ENCODE peak calls at places on chromosomes 11 and 22, in nine cellular contexts. One of them, this sample, is unnamed. For H3K4me1 and H3K27me3, the result is how much of the 10 kb centered on the place peaks cover.

GRCh38 chr11:87398913-87399312 is 361.2 kb downstream of the TMEM135 start:
- DNase-seq in heart right ventricle: peak
- DNase-seq in esophagus squamous epithelium: no peak
- DNase-seq in thoracic aorta: no peak
- DNase-seq in ascending aorta: no peak
- DNase-seq in A673: no peak
- DNase-seq in colonic mucosa: peak
- DNase-seq in right lobe of liver: no peak
- DNase-seq in breast epithelium: peak
- DNase-seq in this sample: no peak

GRCh38 chr11:76161261-76161961 is 44.9 kb downstream of the WNT11 start:
- DNase-seq in heart right ventricle: peak
- DNase-seq in esophagus squamous epithelium: no peak
- DNase-seq in thoracic aorta: no peak
- DNase-seq in ascending aorta: no peak
- DNase-seq in A673: no peak
- DNase-seq in colonic mucosa: no peak
- DNase-seq in right lobe of liver: no peak
- DNase-seq in breast epithelium: no peak
- DNase-seq in this sample: peak

GRCh38 chr22:27726344-27726725 is 75.2 kb downstream of the MN1 start:
- DNase-seq in heart right ventricle: peak
- DNase-seq in esophagus squamous epithelium: no peak
- DNase-seq in thoracic aorta: no peak
- DNase-seq in ascending aorta: no peak
- DNase-seq in A673: no peak
- DNase-seq in colonic mucosa: no peak
- DNase-seq in right lobe of liver: no peak
- DNase-seq in breast epithelium: no peak
- DNase-seq in this sample: no peak

GRCh38 chr22:35777335-35777975 is 59.8 kb downstream of the APOL5 start:
- DNase-seq in heart right ventricle: no peak
- DNase-seq in esophagus squamous epithelium: no peak
- DNase-seq in thoracic aorta: no peak
- DNase-seq in ascending aorta: no peak
- DNase-seq in A673: no peak
- DNase-seq in colonic mucosa: no peak
- DNase-seq in right lobe of liver: no peak
- DNase-seq in breast epithelium: no peak
- DNase-seq in this sample: no peak

GRCh38 chr22:42742940-42743339 is 22.3 kb upstream of the A4GALT start:
- DNase-seq in heart right ventricle: peak
- DNase-seq in esophagus squamous epithelium: no peak
- DNase-seq in thoracic aorta: no peak
- DNase-seq in ascending aorta: no peak
- DNase-seq in A673: no peak
- DNase-seq in colonic mucosa: no peak
- DNase-seq in right lobe of liver: no peak
- DNase-seq in breast epithelium: no peak
- DNase-seq in this sample: no peak

GRCh38 chr22:46054091-46054877 is 77.3 kb upstream of the WNT7B start:
- DNase-seq in heart right ventricle: peak
- DNase-seq in esophagus squamous epithelium: no peak
- DNase-seq in thoracic aorta: no peak
- DNase-seq in ascending aorta: peak
- DNase-seq in A673: peak
- DNase-seq in colonic mucosa: peak
- DNase-seq in right lobe of liver: peak
- DNase-seq in breast epithelium: peak
- DNase-seq in this sample: peak

GRCh38 chr11:123301696-123302400 is 106.8 kb upstream of the CLMP start:
- DNase-seq in heart right ventricle: peak
- DNase-seq in esophagus squamous epithelium: no peak
- DNase-seq in thoracic aorta: no peak
- DNase-seq in ascending aorta: no peak
- DNase-seq in A673: peak
- DNase-seq in colonic mucosa: peak
- DNase-seq in right lobe of liver: peak
- DNase-seq in breast epithelium: no peak
- DNase-seq in this sample: peak

GRCh38 chr11:281486-282161 is 3.4 kb downstream of the NLRP6 start:
- DNase-seq in heart right ventricle: peak
- DNase-seq in esophagus squamous epithelium: no peak
- DNase-seq in thoracic aorta: no peak
- DNase-seq in ascending aorta: no peak
- DNase-seq in A673: no peak
- DNase-seq in colonic mucosa: no peak
- DNase-seq in right lobe of liver: peak
- DNase-seq in breast epithelium: no peak
- DNase-seq in this sample: no peak

GRCh38 chr11:59172345-59173079 is 580 bp downstream of the DTX4 start:
- DNase-seq in heart right ventricle: no peak
- DNase-seq in esophagus squamous epithelium: no peak
- DNase-seq in thoracic aorta: no peak
- DNase-seq in ascending aorta: no peak
- DNase-seq in A673: no peak
- DNase-seq in colonic mucosa: peak
- DNase-seq in right lobe of liver: peak
- DNase-seq in breast epithelium: no peak
- DNase-seq in this sample: no peak

GRCh38 chr22:24144056-24144455 is 37.2 kb upstream of the SUSD2 start:
- DNase-seq in heart right ventricle: no peak
- DNase-seq in esophagus squamous epithelium: no peak
- DNase-seq in thoracic aorta: no peak
- DNase-seq in ascending aorta: no peak
- DNase-seq in A673: no peak
- DNase-seq in colonic mucosa: no peak
- DNase-seq in right lobe of liver: no peak
- DNase-seq in breast epithelium: no peak
- DNase-seq in this sample: no peak

GRCh38 chr22:46370584-46371373 is 35.3 kb downstream of the TRMU start:
- DNase-seq in heart right ventricle: no peak
- DNase-seq in esophagus squamous epithelium: no peak
- DNase-seq in thoracic aorta: no peak
- DNase-seq in ascending aorta: no peak
- DNase-seq in A673: no peak
- DNase-seq in colonic mucosa: peak
- DNase-seq in right lobe of liver: peak
- DNase-seq in breast epithelium: no peak
- DNase-seq in this sample: peak

GRCh38 chr11:68584097-68584496 is 100.2 kb upstream of the GAL start:
- DNase-seq in heart right ventricle: peak
- DNase-seq in esophagus squamous epithelium: no peak
- DNase-seq in thoracic aorta: no peak
- DNase-seq in ascending aorta: no peak
- DNase-seq in A673: peak
- DNase-seq in colonic mucosa: peak
- DNase-seq in right lobe of liver: peak
- DNase-seq in breast epithelium: no peak
- DNase-seq in this sample: no peak

GRCh38 chr11:101721270-101721669 is 137.5 kb upstream of the TRPC6 start:
- DNase-seq in heart right ventricle: no peak
- DNase-seq in esophagus squamous epithelium: no peak
- DNase-seq in thoracic aorta: no peak
- DNase-seq in ascending aorta: no peak
- DNase-seq in A673: no peak
- DNase-seq in colonic mucosa: no peak
- DNase-seq in right lobe of liver: no peak
- DNase-seq in breast epithelium: no peak
- DNase-seq in this sample: peak

GRCh38 chr22:21445437-21446127 is 21.6 kb upstream of the TMEM191C start:
- DNase-seq in heart right ventricle: peak
- DNase-seq in esophagus squamous epithelium: no peak
- DNase-seq in thoracic aorta: no peak
- DNase-seq in ascending aorta: no peak
- DNase-seq in A673: no peak
- DNase-seq in colonic mucosa: no peak
- DNase-seq in right lobe of liver: peak
- DNase-seq in breast epithelium: no peak
- DNase-seq in this sample: no peak

GRCh38 chr22:49960967-49961600 is 512 bp downstream of the PIM3 start:
- DNase-seq in heart right ventricle: peak
- DNase-seq in esophagus squamous epithelium: no peak
- DNase-seq in thoracic aorta: no peak
- DNase-seq in ascending aorta: peak
- DNase-seq in A673: no peak
- DNase-seq in colonic mucosa: peak
- DNase-seq in right lobe of liver: peak
- DNase-seq in breast epithelium: peak
- DNase-seq in this sample: peak

GRCh38 chr22:49959782-49960158 is 802 bp upstream of the PIM3 start:
- DNase-seq in heart right ventricle: no peak
- DNase-seq in esophagus squamous epithelium: no peak
- DNase-seq in thoracic aorta: no peak
- DNase-seq in ascending aorta: no peak
- DNase-seq in A673: no peak
- DNase-seq in colonic mucosa: peak
- DNase-seq in right lobe of liver: peak
- DNase-seq in breast epithelium: no peak
- DNase-seq in this sample: no peak

GRCh38 chr22:49961601-49962011 is 1.0 kb downstream of the PIM3 start:
- DNase-seq in heart right ventricle: peak
- DNase-seq in esophagus squamous epithelium: no peak
- DNase-seq in thoracic aorta: no peak
- DNase-seq in ascending aorta: no peak
- DNase-seq in A673: peak
- DNase-seq in colonic mucosa: peak
- DNase-seq in right lobe of liver: peak
- DNase-seq in breast epithelium: no peak
- DNase-seq in this sample: peak

GRCh38 chr22:49958961-49959781 is 1.4 kb upstream of the PIM3 start:
- DNase-seq in heart right ventricle: peak
- DNase-seq in esophagus squamous epithelium: no peak
- DNase-seq in thoracic aorta: no peak
- DNase-seq in ascending aorta: no peak
- DNase-seq in A673: no peak
- DNase-seq in colonic mucosa: no peak
- DNase-seq in right lobe of liver: peak
- DNase-seq in breast epithelium: no peak
- DNase-seq in this sample: peak

GRCh38 chr22:49960159-49960966 is at the start of gene PIM3:
- DNase-seq in heart right ventricle: peak
- DNase-seq in esophagus squamous epithelium: peak
- DNase-seq in thoracic aorta: peak
- DNase-seq in ascending aorta: peak
- DNase-seq in A673: peak
- DNase-seq in colonic mucosa: peak
- DNase-seq in right lobe of liver: peak
- DNase-seq in breast epithelium: peak
- DNase-seq in this sample: peak
- H3K4me3 ChIP-seq in heart right ventricle: peak
- H3K4me3 ChIP-seq in esophagus squamous epithelium: peak
- H3K4me3 ChIP-seq in thoracic aorta: peak
- H3K4me3 ChIP-seq in ascending aorta: peak
- H3K4me3 ChIP-seq in A673: peak
- H3K4me3 ChIP-seq in colonic mucosa: peak
- H3K4me3 ChIP-seq in right lobe of liver: peak
- H3K4me3 ChIP-seq in breast epithelium: peak
- H3K4me3 ChIP-seq in this sample: peak

GRCh38 chr11:12100429-12100828 is 10.0 kb upstream of the MICAL2 start:
- DNase-seq in heart right ventricle: no peak
- DNase-seq in esophagus squamous epithelium: no peak
- DNase-seq in thoracic aorta: no peak
- DNase-seq in ascending aorta: no peak
- DNase-seq in A673: no peak
- DNase-seq in colonic mucosa: peak
- DNase-seq in right lobe of liver: no peak
- DNase-seq in breast epithelium: no peak
- DNase-seq in this sample: no peak
- H3K4me1 ChIP-seq in heart right ventricle: under half
- H3K4me1 ChIP-seq in esophagus squamous epithelium: under half
- H3K4me1 ChIP-seq in thoracic aorta: under half
- H3K4me1 ChIP-seq in ascending aorta: under half
- H3K4me1 ChIP-seq in A673: under half
- H3K4me1 ChIP-seq in colonic mucosa: under half
- H3K4me1 ChIP-seq in right lobe of liver: under half
- H3K4me1 ChIP-seq in breast epithelium: under half
- H3K4me1 ChIP-seq in this sample: under half

DNA sequence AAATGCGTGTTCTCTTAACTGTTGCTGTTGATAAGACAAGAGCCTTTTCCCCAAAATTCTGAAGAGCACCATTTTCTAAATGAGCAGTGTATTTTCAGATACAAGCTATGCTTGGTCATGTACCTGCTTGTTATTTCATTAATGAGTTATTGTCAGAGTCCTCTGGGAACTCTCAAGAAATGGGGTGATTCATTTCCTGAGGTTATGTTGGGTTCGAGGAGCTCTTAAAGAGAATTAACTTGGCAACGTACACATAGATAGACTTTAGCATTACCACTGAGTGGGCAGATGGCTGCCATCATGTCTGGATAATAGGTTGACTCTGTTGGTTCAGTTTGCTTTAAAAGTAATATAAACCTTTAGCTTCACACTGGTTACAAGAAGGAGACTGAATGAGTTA is 87.9 kb upstream of the SORL1-AS1 start:
- DNase-seq in heart right ventricle: no peak
- DNase-seq in esophagus squamous epithelium: no peak
- DNase-seq in thoracic aorta: no peak
- DNase-seq in ascending aorta: no peak
- DNase-seq in A673: peak
- DNase-seq in colonic mucosa: no peak
- DNase-seq in right lobe of liver: no peak
- DNase-seq in breast epithelium: no peak
- DNase-seq in this sample: no peak
- H3K27me3 ChIP-seq in heart right ventricle: under half
- H3K27me3 ChIP-seq in esophagus squamous epithelium: under half
- H3K27me3 ChIP-seq in thoracic aorta: under half
- H3K27me3 ChIP-seq in ascending aorta: under half
- H3K27me3 ChIP-seq in A673: under half
- H3K27me3 ChIP-seq in colonic mucosa: under half
- H3K27me3 ChIP-seq in right lobe of liver: under half
- H3K27me3 ChIP-seq in breast epithelium: under half
- H3K27me3 ChIP-seq in this sample: under half

DNA sequence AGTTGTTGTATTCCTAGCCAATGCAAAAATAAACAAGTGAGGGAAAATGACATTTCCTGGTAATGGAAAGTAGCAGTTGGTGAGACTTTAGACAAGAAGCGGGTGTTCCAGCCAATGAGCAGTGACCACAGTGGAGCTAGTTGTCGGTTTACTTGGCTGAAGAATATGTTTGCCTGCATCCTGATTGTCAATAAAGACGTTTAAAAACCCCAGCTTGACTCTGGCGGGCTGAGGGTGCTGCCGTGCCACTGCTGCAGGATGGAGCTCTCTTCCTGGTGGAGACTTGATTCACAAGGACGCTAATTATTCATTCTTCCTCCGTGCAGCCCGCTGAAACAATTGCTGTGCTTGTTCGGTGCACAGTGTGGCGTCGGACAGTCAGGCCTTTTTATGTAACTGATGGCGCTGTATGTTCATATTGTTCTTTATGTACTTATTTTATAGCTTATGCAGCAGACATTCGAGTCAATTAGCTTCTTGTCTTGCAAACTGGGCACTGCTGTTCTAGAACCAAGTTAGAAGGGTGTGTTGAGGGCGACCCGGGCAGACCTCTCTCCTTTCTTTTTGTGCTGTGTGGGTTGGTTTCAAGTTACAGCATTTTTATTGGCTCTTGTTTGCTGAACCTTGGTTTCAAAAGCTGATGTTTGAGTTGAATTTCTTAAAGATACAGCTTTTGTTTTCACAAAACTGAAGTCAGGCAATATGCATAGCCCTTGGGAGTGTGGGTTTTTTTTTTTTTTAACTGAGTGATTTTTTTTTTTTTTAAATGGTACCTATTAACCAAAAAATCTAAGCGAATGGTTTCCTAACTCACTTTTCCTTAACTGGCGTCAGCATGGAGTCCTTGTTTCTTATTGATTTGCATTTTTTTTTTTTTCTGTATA is 153.9 kb downstream of the TEAD1 start:
- DNase-seq in heart right ventricle: peak
- DNase-seq in esophagus squamous epithelium: no peak
- DNase-seq in thoracic aorta: no peak
- DNase-seq in ascending aorta: no peak
- DNase-seq in A673: peak
- DNase-seq in colonic mucosa: peak
- DNase-seq in right lobe of liver: peak
- DNase-seq in breast epithelium: no peak
- DNase-seq in this sample: no peak
- H3K4me3 ChIP-seq in heart right ventricle: peak
- H3K4me3 ChIP-seq in esophagus squamous epithelium: peak
- H3K4me3 ChIP-seq in thoracic aorta: peak
- H3K4me3 ChIP-seq in ascending aorta: peak
- H3K4me3 ChIP-seq in A673: peak
- H3K4me3 ChIP-seq in colonic mucosa: peak
- H3K4me3 ChIP-seq in right lobe of liver: peak
- H3K4me3 ChIP-seq in breast epithelium: peak
- H3K4me3 ChIP-seq in this sample: peak